ENCODE peak calls at places on chromosomes 4 and X, in four cellular contexts. Y is sciatic nerve; H is MCF 10A; J is naive thymus-derived CD4-positive, alpha-beta T cell. M is an unnamed sample.

GRCh38 chr4:19961092-19961491 is 290.6 kb upstream of the SLIT2 start:
- DNase-seq in H (no peak), Y (no peak), J (no peak), M (no peak)

GRCh38 chr4:180542445-180543100 is 1700.6 kb upstream of the TENM3 start:
- DNase-seq in Y (no peak), H (peak; percentile 95), J (no peak), M (no peak)

GRCh38 chr4:56389558-56389957 is 2.3 kb upstream of the AASDH start:
- DNase-seq in Y (no peak), J (no peak), H (no peak), M (no peak)

GRCh38 chrX:50609796-50610195 is 139.2 kb upstream of the DGKK start:
- DNase-seq in H (no peak), Y (no peak), J (no peak), M (no peak)

GRCh38 chr4:185394568-185395254 is 1.0 kb downstream of the LRP2BP start:
- DNase-seq in J (no peak), Y (no peak), H (no peak), M (no peak)

GRCh38 chr4:8837181-8837811 is 34.3 kb downstream of the HMX1 start:
- DNase-seq in Y (peak; percentile 40), J (no peak), H (no peak), M (no peak)

GRCh38 chr4:95556460-95556859 is 7.7 kb upstream of the UNC5C start:
- DNase-seq in J (no peak), Y (no peak), H (peak; percentile 80), M (no peak)

GRCh38 chr4:78481180-78481579 is 70.4 kb upstream of the ANXA3 start:
- DNase-seq in H (peak; percentile 40), J (no peak), Y (no peak), M (no peak)

GRCh38 chr4:110596431-110596830 is 26.4 kb downstream of the PITX2 start:
- DNase-seq in Y (no peak), J (no peak), H (no peak), M (no peak)

GRCh38 chrX:107226766-107227165 is 20.4 kb downstream of the DNAAF6 start:
- DNase-seq in Y (no peak), H (no peak), J (no peak), M (no peak)

GRCh38 chr4:20028694-20029093 is 223.0 kb upstream of the SLIT2 start:
- DNase-seq in J (no peak), H (peak; percentile 36), Y (no peak), M (no peak)

GRCh38 chr4:72591547-72591946 is 22.5 kb upstream of the ADAMTS3 start:
- DNase-seq in J (no peak), H (no peak), Y (no peak), M (no peak)

GRCh38 chr4:147482281-147482680 is 1.4 kb downstream of the EDNRA start:
- DNase-seq in H (peak; percentile 17), Y (no peak), J (no peak), M (no peak)

GRCh38 chrX:119758682-119759332 is 419 bp downstream of the SOWAHD start:
- DNase-seq in H (no peak), Y (no peak), J (peak; percentile 32), M (no peak)

GRCh38 chr4:148834804-148835598 is 392.8 kb upstream of the NR3C2 start:
- DNase-seq in Y (no peak), J (no peak), H (peak; percentile 29), M (no peak)

GRCh38 chr4:3219761-3220481 is 29.0 kb upstream of the MSANTD1 start:
- DNase-seq in H (no peak), Y (no peak), J (no peak), M (no peak)

GRCh38 chr4:18975916-18976610 is 954.5 kb upstream of the LCORL start:
- DNase-seq in J (no peak), H (no peak), Y (no peak), M (no peak)

GRCh38 chrX:20472148-20472547 is 205.4 kb upstream of the RPS6KA3 start:
- DNase-seq in J (no peak), H (no peak), Y (no peak), M (no peak)

GRCh38 chr4:148112231-148112982 is 329.8 kb downstream of the NR3C2 start:
- DNase-seq in Y (no peak), H (peak; percentile 23), J (no peak), M (no peak)

GRCh38 chr4:27088491-27088890 is 227.8 kb downstream of the STIM2 start:
- DNase-seq in J (no peak), Y (no peak), H (no peak), M (no peak)

GRCh38 chr4:77028241-77028640 is 47.5 kb downstream of the CCNI start:
- DNase-seq in Y (no peak), J (peak; percentile 28), H (no peak), M (no peak)

GRCh38 chr4:148376151-148376550 is 66.1 kb downstream of the NR3C2 start:
- DNase-seq in J (peak; percentile 83), Y (peak; percentile 70), H (peak; percentile 68), M (peak; percentile 25)

GRCh38 chrX:76148753-76149152 is 24.1 kb upstream of the PBDC1 start:
- DNase-seq in Y (no peak), H (peak; percentile 47), J (peak; percentile 73), M (peak; percentile 5)